ENCODE peak calls at places on chromosomes 6 and 20, in seven cellular contexts. One of them, this sample, is unnamed.

GRCh38 chr20:62289898-62290297 is 12.9 kb upstream of the ADRM1 start:
- DNase-seq in H54: no peak
- DNase-seq in fibroblast of lung: no peak
- DNase-seq in activated CD4-positive, alpha-beta T cell treated with anti-CD3 and anti-CD28 coated beads, Interleukin-2, amount 50 U/mL, for 1 hour: no peak
- DNase-seq in NCI-H1092 treated with DMSO at 0.1 percent for 48 hours: no peak
- DNase-seq in left ventricle myocardium superior: no peak
- DNase-seq in NCI-H1105: no peak
- DNase-seq in this sample: no peak

GRCh38 chr20:40962733-40963504 is 65.7 kb upstream of the TOP1 start:
- DNase-seq in H54: peak; percentile 68
- DNase-seq in fibroblast of lung: peak; percentile 59
- DNase-seq in activated CD4-positive, alpha-beta T cell treated with anti-CD3 and anti-CD28 coated beads, Interleukin-2, amount 50 U/mL, for 1 hour: peak; percentile 64
- DNase-seq in NCI-H1092 treated with DMSO at 0.1 percent for 48 hours: peak; percentile 49
- DNase-seq in left ventricle myocardium superior: peak; percentile 67
- DNase-seq in NCI-H1105: peak; percentile 41
- DNase-seq in this sample: peak; percentile 64

GRCh38 chr6:15477746-15478145 is 185.1 kb downstream of the DTNBP1 start:
- DNase-seq in H54: no peak
- DNase-seq in fibroblast of lung: no peak
- DNase-seq in activated CD4-positive, alpha-beta T cell treated with anti-CD3 and anti-CD28 coated beads, Interleukin-2, amount 50 U/mL, for 1 hour: no peak
- DNase-seq in NCI-H1092 treated with DMSO at 0.1 percent for 48 hours: no peak
- DNase-seq in left ventricle myocardium superior: no peak
- DNase-seq in NCI-H1105: no peak
- DNase-seq in this sample: no peak

GRCh38 chr6:24140572-24140971 is 14.6 kb downstream of the NRSN1 start:
- DNase-seq in H54: no peak
- DNase-seq in fibroblast of lung: no peak
- DNase-seq in activated CD4-positive, alpha-beta T cell treated with anti-CD3 and anti-CD28 coated beads, Interleukin-2, amount 50 U/mL, for 1 hour: no peak
- DNase-seq in NCI-H1092 treated with DMSO at 0.1 percent for 48 hours: no peak
- DNase-seq in left ventricle myocardium superior: peak; percentile 82
- DNase-seq in NCI-H1105: no peak
- DNase-seq in this sample: no peak

GRCh38 chr6:158905277-158905676 is 86.1 kb upstream of the EZR start:
- DNase-seq in H54: no peak
- DNase-seq in fibroblast of lung: peak; percentile 21
- DNase-seq in activated CD4-positive, alpha-beta T cell treated with anti-CD3 and anti-CD28 coated beads, Interleukin-2, amount 50 U/mL, for 1 hour: no peak
- DNase-seq in NCI-H1092 treated with DMSO at 0.1 percent for 48 hours: no peak
- DNase-seq in left ventricle myocardium superior: no peak
- DNase-seq in NCI-H1105: no peak
- DNase-seq in this sample: no peak

GRCh38 chr20:37871751-37872150 is 31.2 kb upstream of the VSTM2L start:
- DNase-seq in H54: no peak
- DNase-seq in fibroblast of lung: no peak
- DNase-seq in activated CD4-positive, alpha-beta T cell treated with anti-CD3 and anti-CD28 coated beads, Interleukin-2, amount 50 U/mL, for 1 hour: no peak
- DNase-seq in NCI-H1092 treated with DMSO at 0.1 percent for 48 hours: no peak
- DNase-seq in left ventricle myocardium superior: no peak
- DNase-seq in NCI-H1105: no peak
- DNase-seq in this sample: no peak

GRCh38 chr20:19926581-19926980 is 90.6 kb upstream of the NAA20 start:
- DNase-seq in H54: no peak
- DNase-seq in fibroblast of lung: no peak
- DNase-seq in activated CD4-positive, alpha-beta T cell treated with anti-CD3 and anti-CD28 coated beads, Interleukin-2, amount 50 U/mL, for 1 hour: no peak
- DNase-seq in NCI-H1092 treated with DMSO at 0.1 percent for 48 hours: no peak
- DNase-seq in left ventricle myocardium superior: no peak
- DNase-seq in NCI-H1105: no peak
- DNase-seq in this sample: no peak

GRCh38 chr20:24718277-24718676 is 230.8 kb upstream of the CST7 start:
- DNase-seq in H54: no peak
- DNase-seq in fibroblast of lung: no peak
- DNase-seq in activated CD4-positive, alpha-beta T cell treated with anti-CD3 and anti-CD28 coated beads, Interleukin-2, amount 50 U/mL, for 1 hour: no peak
- DNase-seq in NCI-H1092 treated with DMSO at 0.1 percent for 48 hours: no peak
- DNase-seq in left ventricle myocardium superior: no peak
- DNase-seq in NCI-H1105: no peak
- DNase-seq in this sample: no peak

GRCh38 chr20:17925940-17926300 is 42.7 kb downstream of the SNX5 start:
- DNase-seq in H54: no peak
- DNase-seq in fibroblast of lung: no peak
- DNase-seq in activated CD4-positive, alpha-beta T cell treated with anti-CD3 and anti-CD28 coated beads, Interleukin-2, amount 50 U/mL, for 1 hour: no peak
- DNase-seq in NCI-H1092 treated with DMSO at 0.1 percent for 48 hours: no peak
- DNase-seq in left ventricle myocardium superior: no peak
- DNase-seq in NCI-H1105: no peak
- DNase-seq in this sample: no peak

GRCh38 chr6:33789550-33789895 is 593 bp upstream of the LEMD2 start:
- DNase-seq in H54: no peak
- DNase-seq in fibroblast of lung: no peak
- DNase-seq in activated CD4-positive, alpha-beta T cell treated with anti-CD3 and anti-CD28 coated beads, Interleukin-2, amount 50 U/mL, for 1 hour: no peak
- DNase-seq in NCI-H1092 treated with DMSO at 0.1 percent for 48 hours: no peak
- DNase-seq in left ventricle myocardium superior: no peak
- DNase-seq in NCI-H1105: no peak
- DNase-seq in this sample: no peak

GRCh38 chr6:168609026-168609685 is 168.2 kb downstream of the SMOC2 start:
- DNase-seq in H54: no peak
- DNase-seq in fibroblast of lung: no peak
- DNase-seq in activated CD4-positive, alpha-beta T cell treated with anti-CD3 and anti-CD28 coated beads, Interleukin-2, amount 50 U/mL, for 1 hour: no peak
- DNase-seq in NCI-H1092 treated with DMSO at 0.1 percent for 48 hours: no peak
- DNase-seq in left ventricle myocardium superior: no peak
- DNase-seq in NCI-H1105: no peak
- DNase-seq in this sample: no peak

GRCh38 chr6:17361013-17361412 is 32.4 kb upstream of the CAP2 start:
- DNase-seq in H54: no peak
- DNase-seq in fibroblast of lung: peak; percentile 44
- DNase-seq in activated CD4-positive, alpha-beta T cell treated with anti-CD3 and anti-CD28 coated beads, Interleukin-2, amount 50 U/mL, for 1 hour: no peak
- DNase-seq in NCI-H1092 treated with DMSO at 0.1 percent for 48 hours: no peak
- DNase-seq in left ventricle myocardium superior: no peak
- DNase-seq in NCI-H1105: no peak
- DNase-seq in this sample: no peak

GRCh38 chr6:147990159-147990558 is 352.5 kb upstream of the SASH1 start:
- DNase-seq in H54: no peak
- DNase-seq in fibroblast of lung: no peak
- DNase-seq in activated CD4-positive, alpha-beta T cell treated with anti-CD3 and anti-CD28 coated beads, Interleukin-2, amount 50 U/mL, for 1 hour: no peak
- DNase-seq in NCI-H1092 treated with DMSO at 0.1 percent for 48 hours: no peak
- DNase-seq in left ventricle myocardium superior: no peak
- DNase-seq in NCI-H1105: no peak
- DNase-seq in this sample: no peak

GRCh38 chr6:80988892-80989291 is 763.6 kb downstream of the TENT5A start:
- DNase-seq in H54: no peak
- DNase-seq in fibroblast of lung: no peak
- DNase-seq in activated CD4-positive, alpha-beta T cell treated with anti-CD3 and anti-CD28 coated beads, Interleukin-2, amount 50 U/mL, for 1 hour: no peak
- DNase-seq in NCI-H1092 treated with DMSO at 0.1 percent for 48 hours: no peak
- DNase-seq in left ventricle myocardium superior: no peak
- DNase-seq in NCI-H1105: no peak
- DNase-seq in this sample: no peak

GRCh38 chr6:81487489-81487888 is 265.0 kb downstream of the TENT5A start:
- DNase-seq in H54: no peak
- DNase-seq in fibroblast of lung: peak; percentile 54
- DNase-seq in activated CD4-positive, alpha-beta T cell treated with anti-CD3 and anti-CD28 coated beads, Interleukin-2, amount 50 U/mL, for 1 hour: no peak
- DNase-seq in NCI-H1092 treated with DMSO at 0.1 percent for 48 hours: no peak
- DNase-seq in left ventricle myocardium superior: peak; percentile 47
- DNase-seq in NCI-H1105: no peak
- DNase-seq in this sample: no peak

GRCh38 chr6:57089265-57089664 is 723 bp upstream of the ZNF451 start:
- DNase-seq in H54: no peak
- DNase-seq in fibroblast of lung: no peak
- DNase-seq in activated CD4-positive, alpha-beta T cell treated with anti-CD3 and anti-CD28 coated beads, Interleukin-2, amount 50 U/mL, for 1 hour: no peak
- DNase-seq in NCI-H1092 treated with DMSO at 0.1 percent for 48 hours: no peak
- DNase-seq in left ventricle myocardium superior: no peak
- DNase-seq in NCI-H1105: no peak
- DNase-seq in this sample: no peak

GRCh38 chr6:18262812-18263560 is 1.3 kb downstream of the DEK start:
- DNase-seq in H54: no peak
- DNase-seq in fibroblast of lung: no peak
- DNase-seq in activated CD4-positive, alpha-beta T cell treated with anti-CD3 and anti-CD28 coated beads, Interleukin-2, amount 50 U/mL, for 1 hour: peak; percentile 23
- DNase-seq in NCI-H1092 treated with DMSO at 0.1 percent for 48 hours: peak; percentile 9
- DNase-seq in left ventricle myocardium superior: no peak
- DNase-seq in NCI-H1105: no peak
- DNase-seq in this sample: peak; percentile 37

GRCh38 chr6:55953384-55953783 is 78.0 kb upstream of the BMP5 start:
- DNase-seq in H54: peak; percentile 15
- DNase-seq in fibroblast of lung: peak; percentile 86
- DNase-seq in activated CD4-positive, alpha-beta T cell treated with anti-CD3 and anti-CD28 coated beads, Interleukin-2, amount 50 U/mL, for 1 hour: no peak
- DNase-seq in NCI-H1092 treated with DMSO at 0.1 percent for 48 hours: peak; percentile 3
- DNase-seq in left ventricle myocardium superior: no peak
- DNase-seq in NCI-H1105: peak; percentile 3
- DNase-seq in this sample: no peak

GRCh38 chr6:52514514-52514913 is 62.3 kb downstream of the TRAM2 start:
- DNase-seq in H54: no peak
- DNase-seq in fibroblast of lung: peak; percentile 90
- DNase-seq in activated CD4-positive, alpha-beta T cell treated with anti-CD3 and anti-CD28 coated beads, Interleukin-2, amount 50 U/mL, for 1 hour: no peak
- DNase-seq in NCI-H1092 treated with DMSO at 0.1 percent for 48 hours: no peak
- DNase-seq in left ventricle myocardium superior: peak; percentile 57
- DNase-seq in NCI-H1105: no peak
- DNase-seq in this sample: no peak

GRCh38 chr6:109336221-109336955 is 45.9 kb downstream of the CD164 start:
- DNase-seq in H54: no peak
- DNase-seq in fibroblast of lung: peak; percentile 55
- DNase-seq in activated CD4-positive, alpha-beta T cell treated with anti-CD3 and anti-CD28 coated beads, Interleukin-2, amount 50 U/mL, for 1 hour: no peak
- DNase-seq in NCI-H1092 treated with DMSO at 0.1 percent for 48 hours: peak; percentile 13
- DNase-seq in left ventricle myocardium superior: no peak
- DNase-seq in NCI-H1105: no peak
- DNase-seq in this sample: no peak

This sample was measured in naive thymus-derived CD4-positive, alpha-beta T cell.